ENCODE peak calls at places on chromosomes 1 and 21, in five cellular contexts. W, Q, I, R and K are unnamed samples.

GRCh38 chr1:206895837-206896242 is 1.4 kb upstream of the IL24 start:
- DNase-seq in R (peak), W (no peak), Q (no peak), I (peak), K (no peak)

GRCh38 chr1:150168960-150169565 is 19.3 kb downstream of the PLEKHO1 start:
- DNase-seq in W (peak), Q (no peak), I (peak), R (peak), K (peak)

GRCh38 chr21:41570791-41571355 is 62.9 kb upstream of the TMPRSS2 start:
- DNase-seq in R (no peak), I (no peak), W (no peak), Q (peak), K (no peak)

GRCh38 chr1:175118375-175118774 is 50.7 kb downstream of the TNN start:
- DNase-seq in Q (no peak), R (no peak), W (no peak), I (no peak), K (no peak)

GRCh38 chr1:168454211-168454815 is 89.5 kb downstream of the XCL2 start:
- DNase-seq in W (no peak), Q (no peak), R (peak), I (no peak), K (no peak)

GRCh38 chr1:18299441-18300338 is 181.0 kb upstream of the KLHDC7A start:
- DNase-seq in I (peak), Q (no peak), R (peak), W (no peak), K (peak)

GRCh38 chr1:115467196-115467595 is 129.1 kb upstream of the NGF start:
- DNase-seq in W (no peak), Q (no peak), R (no peak), I (no peak), K (no peak)

GRCh38 chr1:212621830-212622315 is 13.3 kb downstream of the ATF3 start:
- DNase-seq in Q (no peak), I (no peak), R (no peak), W (no peak), K (no peak)

GRCh38 chr1:202945483-202945882 is 12.6 kb downstream of the ADIPOR1 start:
- DNase-seq in R (no peak), Q (no peak), W (no peak), I (no peak), K (no peak)

GRCh38 chr1:160779662-160780397 is 16.1 kb upstream of the LY9 start:
- DNase-seq in I (peak), R (peak), W (no peak), Q (no peak), K (no peak)

GRCh38 chr1:15096293-15096692 is 57.3 kb upstream of the TMEM51 start:
- DNase-seq in I (no peak), Q (no peak), W (no peak), R (no peak), K (no peak)

GRCh38 chr1:85411567-85412312 is 53.2 kb downstream of the DDAH1 start:
- DNase-seq in W (no peak), R (no peak), Q (no peak), I (no peak), K (no peak)

GRCh38 chr1:109254621-109255096 is 5.3 kb downstream of the CELSR2 start:
- DNase-seq in W (no peak), R (no peak), Q (no peak), I (peak), K (no peak)

GRCh38 chr21:39097335-39097861 is 85.9 kb downstream of the PSMG1 start:
- DNase-seq in W (no peak), Q (no peak), I (no peak), R (no peak), K (no peak)

GRCh38 chr1:32307313-32307712 is 15.4 kb downstream of the HDAC1 start:
- DNase-seq in W (no peak), Q (no peak), R (peak), I (no peak), K (no peak)

GRCh38 chr1:99645699-99646531 is at the start of gene PALMD:
- DNase-seq in Q (no peak), R (peak), W (peak), I (peak), K (peak)

GRCh38 chr1:112388436-112388835 is 7.6 kb upstream of the CTTNBP2NL start:
- DNase-seq in I (no peak), W (no peak), R (no peak), Q (no peak), K (no peak)

GRCh38 chr1:69991644-69992043 is 213.7 kb downstream of the LRRC40 start:
- DNase-seq in Q (no peak), W (no peak), R (no peak), I (no peak), K (no peak)

GRCh38 chr1:234320549-234320948 is 52.7 kb upstream of the COA6 start:
- DNase-seq in W (no peak), Q (no peak), R (no peak), I (no peak), K (no peak)

GRCh38 chr1:19680644-19681043 is 16.0 kb downstream of the HTR6 start:
- DNase-seq in R (no peak), I (no peak), W (no peak), Q (no peak), K (no peak)

GRCh38 chr1:191350938-191351337 is 807.3 kb upstream of the RGS18 start:
- DNase-seq in R (no peak), I (no peak), Q (no peak), W (no peak), K (no peak)

GRCh38 chr1:35807614-35808375 is at the start of gene AGO4:
- DNase-seq in Q (no peak), R (peak), I (peak), W (peak), K (peak)

GRCh38 chr1:5978452-5978851 is 13.8 kb downstream of the NPHP4 start:
- DNase-seq in R (no peak), Q (no peak), I (peak), W (peak), K (no peak)

GRCh38 chr21:44582055-44582454 is 1.7 kb upstream of the KRTAP10-5 start:
- DNase-seq in W (no peak), R (no peak), I (no peak), Q (no peak), K (no peak)

GRCh38 chr21:18782721-18783120 is 379.1 kb upstream of the TMPRSS15 start:
- DNase-seq in I (no peak), R (no peak), Q (no peak), W (no peak), K (no peak)

GRCh38 chr1:214933375-214933774 is 149.2 kb upstream of the KCNK2 start:
- DNase-seq in R (no peak), W (no peak), I (no peak), Q (no peak), K (no peak)

GRCh38 chr1:162605225-162605927 is 26.9 kb upstream of the DDR2 start:
- DNase-seq in W (no peak), R (peak), Q (no peak), I (peak), K (no peak)

GRCh38 chr1:115251340-115251748 is 86.7 kb downstream of the NGF start:
- DNase-seq in I (no peak), R (no peak), W (no peak), Q (no peak), K (no peak)

GRCh38 chr1:41622402-41622801 is 137.9 kb upstream of the EDN2 start:
- DNase-seq in Q (no peak), I (no peak), R (peak), W (no peak), K (no peak)

GRCh38 chr21:37532868-37533780 is 166.6 kb downstream of the DYRK1A start:
- DNase-seq in R (peak), Q (peak), I (peak), W (no peak), K (no peak)

GRCh38 chr21:22575165-22575584 is 1577.0 kb downstream of the NCAM2 start:
- DNase-seq in I (no peak), W (no peak), Q (no peak), R (peak), K (peak)

GRCh38 chr1:8084913-8085312 is 58.8 kb upstream of the ERRFI1 start:
- DNase-seq in Q (no peak), R (no peak), W (no peak), I (no peak), K (no peak)

GRCh38 chr1:8078176-8078671 is 52.1 kb upstream of the ERRFI1 start:
- DNase-seq in W (no peak), Q (no peak), R (peak), I (peak), K (no peak)

GRCh38 chr1:8082945-8083344 is 56.8 kb upstream of the ERRFI1 start:
- DNase-seq in Q (no peak), I (no peak), W (no peak), R (peak), K (peak)

GRCh38 chr1:8086071-8086470 is 60.0 kb upstream of the ERRFI1 start:
- DNase-seq in Q (no peak), I (no peak), W (no peak), R (no peak), K (no peak)

DNA sequence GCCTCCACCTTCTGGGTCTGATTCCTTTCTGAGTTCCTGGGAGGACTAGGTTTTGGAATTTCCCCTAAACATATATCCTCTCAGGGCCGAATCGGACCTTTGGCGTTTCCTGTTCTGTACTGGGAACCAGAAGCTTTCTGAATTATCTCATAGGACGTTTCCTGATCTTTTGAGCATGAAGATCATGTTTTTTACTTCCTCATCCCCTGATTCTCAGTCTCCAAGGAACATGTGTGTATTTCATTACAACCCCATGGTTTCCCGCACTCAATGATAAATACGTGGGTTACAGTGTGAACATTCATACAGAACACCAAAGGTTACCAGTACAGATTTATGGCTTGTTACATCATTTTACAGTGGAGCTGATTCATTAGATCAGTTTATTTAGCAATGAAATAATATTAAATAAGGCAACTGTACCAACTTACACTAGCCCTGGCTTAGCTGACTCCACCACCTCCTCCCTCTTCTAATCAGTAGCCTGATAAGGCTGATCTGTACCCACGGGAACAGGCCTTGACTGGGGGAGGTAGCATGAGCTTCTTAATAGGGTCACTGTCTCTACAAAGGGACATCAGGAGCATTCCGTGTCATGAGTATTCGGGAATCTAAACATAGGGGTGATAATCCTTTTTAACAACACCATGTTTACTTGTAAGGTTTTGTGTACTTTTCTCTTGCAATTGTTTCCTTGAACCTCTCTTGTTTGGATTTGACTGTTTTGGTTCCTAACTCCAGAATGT is 57.8 kb upstream of the ERRFI1 start:
- DNase-seq in Q (no peak), I (peak), W (no peak), R (peak), K (peak)
- H3K4me3 ChIP-seq in Q (no peak), I (no peak), W (no peak), R (no peak), K (no peak)

GRCh38 chr1:61853545-61853944 is 111.3 kb downstream of the PATJ start:
- DNase-seq in Q (no peak), W (no peak), I (no peak), R (peak), K (no peak)
- TF ChIP-seq CTCF in Q (no peak), W (peak), I (peak), R (peak), K (peak)

GRCh38 chr1:116665001-116665400 is 2.5 kb downstream of the IGSF3 start:
- DNase-seq in I (no peak), R (no peak), W (no peak), Q (no peak), K (no peak)
- H3K4me3 ChIP-seq in I (no peak), R (no peak), W (no peak), Q (no peak), K (no peak)

GRCh38 chr1:153783233-153784190 is 8.3 kb downstream of the SLC27A3 start:
- DNase-seq in W (peak), Q (peak), R (peak), I (peak), K (peak)
- TF ChIP-seq CTCF in W (no peak), Q (no peak), R (no peak), I (no peak), K (peak)

GRCh38 chr1:89552481-89553194 is 28.0 kb downstream of the LRRC8B start:
- DNase-seq in I (no peak), W (no peak), R (no peak), Q (no peak), K (no peak)
- H3K4me3 ChIP-seq in I (no peak), W (peak), R (no peak), Q (peak), K (no peak)